ENCODE peak calls at places on chromosomes 3 and 15, in seven cellular contexts. O, Z, G, Q, J, K and E are unnamed samples.

GRCh38 chr3:118987466-118987865 is 47.2 kb downstream of the IGSF11 start:
- DNase-seq in O (no peak), Z (peak; percentile 1), G (peak; percentile 4), Q (no peak), J (no peak), K (peak; percentile 19), E (no peak)

GRCh38 chr15:60396100-60396499 is 1.7 kb downstream of the ANXA2 start:
- DNase-seq in O (no peak), Z (no peak), G (peak; percentile 52), Q (no peak), J (no peak), K (no peak), E (no peak)

GRCh38 chr3:41307065-41307464 is 107.8 kb downstream of the CTNNB1 start:
- DNase-seq in O (no peak), Z (no peak), G (no peak), Q (no peak), J (no peak), K (no peak), E (no peak)

GRCh38 chr15:84752700-84753099 is 4.3 kb downstream of the ZNF592 start:
- DNase-seq in O (no peak), Z (peak; percentile 67), G (peak; percentile 47), Q (no peak), J (peak; percentile 38), K (no peak), E (no peak)

GRCh38 chr3:14268897-14269296 is 90.3 kb downstream of the LSM3 start:
- DNase-seq in O (no peak), Z (no peak), G (no peak), Q (no peak), J (no peak), K (no peak), E (no peak)

GRCh38 chr3:79111375-79112052 is 656.3 kb downstream of the ROBO1 start:
- DNase-seq in O (no peak), Z (no peak), G (peak; percentile 40), Q (no peak), J (no peak), K (peak; percentile 34), E (no peak)

GRCh38 chr3:125207949-125208568 is 4.5 kb downstream of the SLC12A8 start:
- DNase-seq in O (no peak), Z (peak; percentile 23), G (peak; percentile 16), Q (no peak), J (no peak), K (no peak), E (no peak)

GRCh38 chr15:62287066-62287857 is 122.2 kb upstream of the C2CD4B start:
- DNase-seq in O (no peak), Z (no peak), G (peak; percentile 31), Q (no peak), J (no peak), K (no peak), E (no peak)

GRCh38 chr3:132448211-132448961 is 31.1 kb downstream of the DNAJC13 start:
- DNase-seq in O (no peak), Z (no peak), G (peak; percentile 63), Q (no peak), J (no peak), K (peak; percentile 66), E (peak; percentile 68)

GRCh38 chr3:195259146-195259563 is 11.8 kb downstream of the XXYLT1 start:
- DNase-seq in O (no peak), Z (no peak), G (peak; percentile 63), Q (no peak), J (no peak), K (no peak), E (peak; percentile 32)

GRCh38 chr3:55481918-55482495 is 5.1 kb downstream of the WNT5A start:
- DNase-seq in O (no peak), Z (peak; percentile 51), G (peak; percentile 61), Q (peak; percentile 46), J (no peak), K (peak; percentile 30), E (peak; percentile 20)

GRCh38 chr3:49465269-49466034 is 4.6 kb upstream of the DAG1 start:
- DNase-seq in O (no peak), Z (peak; percentile 77), G (no peak), Q (peak; percentile 37), J (no peak), K (peak; percentile 45), E (no peak)

GRCh38 chr3:50415066-50415465 is 55.7 kb upstream of the TMEM115 start:
- DNase-seq in O (no peak), Z (no peak), G (no peak), Q (no peak), J (no peak), K (no peak), E (no peak)

GRCh38 chr3:67381667-67382272 is 272.6 kb downstream of the SUCLG2 start:
- DNase-seq in O (no peak), Z (peak; percentile 11), G (peak; percentile 64), Q (peak; percentile 30), J (no peak), K (peak; percentile 64), E (peak; percentile 39)